ENCODE peak calls at places on chromosomes 11 and 22, in ten cellular contexts. D is SW 1271; X is EH; H is natural killer cell treated with Interleukin-12 subunit alpha and Interleukin-12 subunit beta and Interleukin-15 and Interleukin-18, amount 100 ng/mL, for 72 hours; L is NCI-H774; E is spleen; B is hippocampal formation; W is HEK293T; I is RWPE2; Q is NCI-H1930. U is an unnamed sample.

GRCh38 chr11:111730871-111731591 is 35.2 kb downstream of the PPP2R1B start:
- DNase-seq in Q (peak; percentile 33), D (no peak), W (peak; percentile 38), I (no peak), H (no peak), X (peak; percentile 55), B (no peak), L (peak; percentile 80), E (peak; percentile 68), U (no peak)

GRCh38 chr11:122038543-122038942 is 77.5 kb downstream of the BLID start:
- DNase-seq in D (peak; percentile 30), I (no peak), H (no peak), B (no peak), X (peak; percentile 98), W (no peak), E (no peak), L (no peak), Q (no peak), U (no peak)

GRCh38 chr11:118010738-118011461 is 24.7 kb downstream of the IL10RA start:
- DNase-seq in X (no peak), B (no peak), D (no peak), W (no peak), H (no peak), I (no peak), E (peak; percentile 95), Q (no peak), L (no peak), U (no peak)

GRCh38 chr11:75781296-75781695 is 12.7 kb downstream of the DGAT2 start:
- DNase-seq in H (no peak), Q (no peak), X (no peak), B (no peak), D (no peak), I (no peak), W (no peak), E (peak; percentile 60), L (no peak), U (no peak)

GRCh38 chr22:38981005-38981658 is 1.0 kb upstream of the APOBEC3B start:
- DNase-seq in L (no peak), Q (no peak), D (no peak), E (no peak), B (no peak), X (peak; percentile 14), H (no peak), I (no peak), W (peak; percentile 59), U (peak; percentile 49)

GRCh38 chr11:30244255-30244654 is 13.4 kb downstream of the FSHB start:
- DNase-seq in I (no peak), X (peak; percentile 0), B (no peak), E (no peak), W (no peak), L (no peak), D (peak; percentile 9), H (no peak), Q (no peak), U (no peak)

GRCh38 chr11:92227954-92228935 is 3.6 kb downstream of the FAT3 start:
- DNase-seq in I (no peak), Q (no peak), D (no peak), X (peak; percentile 21), L (no peak), B (no peak), W (no peak), H (no peak), E (no peak), U (no peak)

GRCh38 chr11:18853086-18853720 is 61.6 kb upstream of the PTPN5 start:
- DNase-seq in E (no peak), Q (peak; percentile 6), I (no peak), X (peak; percentile 14), W (peak; percentile 22), B (no peak), D (no peak), H (no peak), L (peak; percentile 5), U (no peak)

GRCh38 chr22:30574095-30574981 is at the start of gene GAL3ST1:
- DNase-seq in D (no peak), Q (peak; percentile 42), W (no peak), I (no peak), B (peak; percentile 76), H (no peak), E (no peak), L (no peak), X (no peak), U (no peak)

GRCh38 chr22:28034760-28035401 is 115.8 kb upstream of the PITPNB start:
- DNase-seq in E (peak; percentile 72), B (no peak), W (no peak), L (no peak), X (peak; percentile 75), Q (peak; percentile 77), D (no peak), H (no peak), I (no peak), U (no peak)

GRCh38 chr11:66291706-66292542 is at the start of gene TMEM151A:
- DNase-seq in L (peak; percentile 24), D (no peak), X (no peak), H (no peak), Q (peak; percentile 58), E (no peak), W (no peak), I (no peak), B (no peak), U (no peak)

GRCh38 chr22:30423296-30423958 is 2.1 kb upstream of the MTFP1 start:
- DNase-seq in D (no peak), X (no peak), B (no peak), E (peak; percentile 93), I (peak; percentile 82), H (peak; percentile 72), W (no peak), Q (no peak), L (no peak), U (no peak)

GRCh38 chr11:95388086-95388485 is 157.1 kb upstream of the SESN3 start:
- DNase-seq in Q (no peak), X (no peak), D (no peak), B (no peak), E (no peak), L (no peak), H (no peak), I (no peak), W (no peak), U (no peak)

GRCh38 chr11:130146797-130147196 is 12.8 kb upstream of the ST14 start:
- DNase-seq in E (no peak), X (no peak), D (no peak), I (no peak), H (no peak), L (no peak), B (peak; percentile 36), Q (no peak), W (no peak), U (no peak)

GRCh38 chr11:68010058-68011041 is at the start of gene ALDH3B1:
- DNase-seq in D (peak; percentile 91), W (peak; percentile 44), H (peak; percentile 71), B (peak; percentile 67), X (peak; percentile 94), L (no peak), E (peak; percentile 93), Q (no peak), I (peak; percentile 85), U (no peak)

GRCh38 chr11:68843703-68844312 is 2.1 kb upstream of the CPT1A start:
- DNase-seq in B (no peak), W (no peak), E (peak; percentile 96), I (peak; percentile 72), H (peak; percentile 76), X (peak; percentile 15), D (no peak), Q (peak; percentile 76), L (peak; percentile 95), U (no peak)

GRCh38 chr22:48574776-48575566 is 1252.7 kb downstream of the BRD1 start:
- DNase-seq in L (no peak), Q (peak; percentile 83), W (no peak), D (no peak), E (no peak), H (no peak), X (no peak), B (peak; percentile 11), I (no peak), U (no peak)

GRCh38 chr22:19878461-19879247 is 24.0 kb upstream of the GNB1L start:
- DNase-seq in W (no peak), H (peak; percentile 47), I (peak; percentile 54), Q (no peak), L (no peak), E (peak; percentile 47), X (peak; percentile 88), B (no peak), D (no peak), U (peak; percentile 85)

GRCh38 chr11:71200761-71201160 is 51.6 kb downstream of the SHANK2 start:
- DNase-seq in L (no peak), D (no peak), X (no peak), B (no peak), Q (no peak), H (no peak), E (peak; percentile 12), W (no peak), I (no peak), U (peak; percentile 44)

GRCh38 chr22:48621085-48621484 is 1206.6 kb downstream of the BRD1 start:
- DNase-seq in D (no peak), E (no peak), X (no peak), Q (no peak), B (no peak), I (no peak), H (no peak), W (no peak), L (no peak), U (no peak)

GRCh38 chr11:48075637-48076036 is 95.3 kb downstream of the PTPRJ start:
- DNase-seq in B (no peak), L (no peak), I (no peak), X (no peak), H (no peak), Q (no peak), E (no peak), W (no peak), D (no peak), U (no peak)

GRCh38 chr11:43575931-43576833 is 104.4 kb upstream of the HSD17B12 start:
- DNase-seq in I (no peak), Q (no peak), D (no peak), H (no peak), X (peak; percentile 28), E (no peak), B (no peak), L (no peak), W (no peak), U (no peak)

GRCh38 chr22:45742866-45743450 is 71.3 kb downstream of the ATXN10 start:
- DNase-seq in B (no peak), D (no peak), L (peak; percentile 2), W (no peak), E (no peak), I (no peak), H (no peak), X (peak; percentile 80), Q (no peak), U (no peak)

GRCh38 chr11:19301336-19301735 is 60.6 kb upstream of the E2F8 start:
- DNase-seq in D (no peak), B (no peak), H (no peak), L (no peak), E (no peak), X (peak; percentile 14), I (no peak), Q (no peak), W (no peak), U (no peak)

GRCh38 chr11:32385998-32386397 is 49.3 kb downstream of the WT1 start:
- DNase-seq in H (no peak), E (no peak), W (peak; percentile 57), I (no peak), X (peak; percentile 21), D (no peak), B (no peak), Q (no peak), L (no peak), U (no peak)

GRCh38 chr11:124817036-124817435 is 16.8 kb upstream of the MSANTD2 start:
- DNase-seq in H (no peak), L (no peak), I (no peak), W (no peak), B (no peak), X (no peak), E (no peak), Q (no peak), D (no peak), U (no peak)

GRCh38 chr11:65539401-65540289 is 14.8 kb downstream of the SCYL1 start:
- DNase-seq in I (no peak), Q (no peak), W (no peak), H (no peak), X (no peak), L (no peak), E (no peak), D (no peak), B (no peak), U (no peak)

GRCh38 chr11:65420506-65421203 is 1.9 kb upstream of the NEAT1 start:
- DNase-seq in Q (no peak), W (no peak), X (no peak), B (peak; percentile 66), E (no peak), D (no peak), I (no peak), L (no peak), H (no peak), U (no peak)